ENCODE peak calls at places on chromosomes 11 and 22, in ten cellular contexts. Q, C, V, H, P, D, I, G, S and R are unnamed samples.

GRCh38 chr11:15673408-15673811 is 558.7 kb downstream of the INSC start:
- DNase-seq in Q (no peak), C (no peak), V (no peak), H (no peak), P (no peak), D (no peak), I (no peak), G (no peak), S (no peak), R (no peak)

GRCh38 chr11:69309800-69310280 is 15.9 kb downstream of the MYEOV start:
- DNase-seq in Q (no peak), C (no peak), V (no peak), H (no peak), P (no peak), D (no peak), I (peak), G (peak), S (no peak), R (peak)

GRCh38 chr22:27534720-27535125 is 266.8 kb downstream of the MN1 start:
- DNase-seq in Q (no peak), C (no peak), V (no peak), H (no peak), P (no peak), D (no peak), I (no peak), G (no peak), S (no peak), R (no peak)

GRCh38 chr11:111469200-111469599 is 43.0 kb downstream of the BTG4 start:
- DNase-seq in Q (no peak), C (no peak), V (no peak), H (no peak), P (no peak), D (no peak), I (no peak), G (no peak), S (no peak), R (no peak)

GRCh38 chr11:10920875-10921274 is 63.0 kb upstream of the ZBED5 start:
- DNase-seq in Q (no peak), C (no peak), V (no peak), H (no peak), P (no peak), D (no peak), I (no peak), G (no peak), S (no peak), R (no peak)

GRCh38 chr22:50138036-50138435 is 32.5 kb upstream of the PANX2 start:
- DNase-seq in Q (no peak), C (no peak), V (no peak), H (no peak), P (no peak), D (no peak), I (no peak), G (no peak), S (no peak), R (no peak)

GRCh38 chr11:65183201-65183891 is 1.6 kb downstream of the CAPN1 start:
- DNase-seq in Q (peak), C (no peak), V (peak), H (no peak), P (no peak), D (no peak), I (peak), G (no peak), S (peak), R (no peak)

GRCh38 chr11:62010935-62011528 is 43.6 kb upstream of the FTH1 start:
- DNase-seq in Q (no peak), C (no peak), V (no peak), H (no peak), P (no peak), D (no peak), I (no peak), G (no peak), S (no peak), R (no peak)

GRCh38 chr11:12139144-12139881 is 28.9 kb downstream of the MICAL2 start:
- DNase-seq in Q (no peak), C (no peak), V (peak), H (no peak), P (no peak), D (no peak), I (peak), G (no peak), S (no peak), R (no peak)

GRCh38 chr11:21710791-21711190 is 482.1 kb upstream of the ANO5 start:
- DNase-seq in Q (no peak), C (no peak), V (no peak), H (no peak), P (no peak), D (no peak), I (no peak), G (no peak), S (no peak), R (no peak)

GRCh38 chr11:69452589-69452988 is 28.9 kb upstream of the LINC01488 start:
- DNase-seq in Q (no peak), C (no peak), V (no peak), H (no peak), P (no peak), D (no peak), I (no peak), G (no peak), S (no peak), R (no peak)

GRCh38 chr11:69493931-69494821 is 12.7 kb downstream of the LINC01488 start:
- DNase-seq in Q (no peak), C (no peak), V (no peak), H (no peak), P (no peak), D (no peak), I (peak), G (peak), S (peak), R (no peak)

GRCh38 chr11:32487270-32487669 is 51.9 kb upstream of the WT1 start:
- DNase-seq in Q (no peak), C (no peak), V (no peak), H (no peak), P (no peak), D (no peak), I (no peak), G (no peak), S (no peak), R (no peak)
- TF ChIP-seq CTCF in Q (no peak), C (no peak), V (no peak), H (no peak), P (no peak), D (no peak), I (no peak), G (peak), S (no peak), R (peak)

GRCh38 chr11:133985981-133986380 is 29.2 kb upstream of the IGSF9B start:
- DNase-seq in Q (no peak), C (no peak), V (no peak), H (no peak), P (no peak), D (no peak), I (no peak), G (no peak), S (peak), R (no peak)

GRCh38 chr11:133982151-133982550 is 25.4 kb upstream of the IGSF9B start:
- DNase-seq in Q (no peak), C (no peak), V (no peak), H (no peak), P (no peak), D (no peak), I (no peak), G (no peak), S (peak), R (no peak)

GRCh38 chr11:133984828-133985227 is 28.1 kb upstream of the IGSF9B start:
- DNase-seq in Q (no peak), C (no peak), V (no peak), H (no peak), P (no peak), D (no peak), I (no peak), G (no peak), S (peak), R (no peak)

GRCh38 chr11:133982901-133983300 is 26.1 kb upstream of the IGSF9B start:
- DNase-seq in Q (no peak), C (no peak), V (no peak), H (no peak), P (no peak), D (no peak), I (no peak), G (no peak), S (no peak), R (no peak)

GRCh38 chr11:133983660-133984316 is 27.0 kb upstream of the IGSF9B start:
- DNase-seq in Q (no peak), C (no peak), V (no peak), H (no peak), P (no peak), D (no peak), I (no peak), G (no peak), S (peak), R (no peak)
- TF ChIP-seq CTCF in Q (no peak), C (no peak), V (no peak), H (no peak), P (no peak), D (no peak), I (no peak), G (no peak), S (no peak), R (no peak)

GRCh38 chr11:102449651-102450570 is 2.7 kb downstream of the TMEM123 start:
- DNase-seq in Q (no peak), C (no peak), V (no peak), H (no peak), P (no peak), D (no peak), I (no peak), G (no peak), S (no peak), R (no peak)

GRCh38 chr11:102452461-102453285 is at the start of gene TMEM123:
- DNase-seq in Q (peak), C (peak), V (peak), H (peak), P (peak), D (peak), I (peak), G (no peak), S (peak), R (peak)

GRCh38 chr11:102451041-102451692 is 1.4 kb downstream of the TMEM123 start:
- DNase-seq in Q (no peak), C (no peak), V (no peak), H (no peak), P (no peak), D (no peak), I (no peak), G (no peak), S (no peak), R (no peak)

GRCh38 chr11:102453286-102453797 is 777 bp upstream of the TMEM123 start:
- DNase-seq in Q (peak), C (no peak), V (no peak), H (no peak), P (no peak), D (no peak), I (no peak), G (no peak), S (no peak), R (no peak)

DNA sequence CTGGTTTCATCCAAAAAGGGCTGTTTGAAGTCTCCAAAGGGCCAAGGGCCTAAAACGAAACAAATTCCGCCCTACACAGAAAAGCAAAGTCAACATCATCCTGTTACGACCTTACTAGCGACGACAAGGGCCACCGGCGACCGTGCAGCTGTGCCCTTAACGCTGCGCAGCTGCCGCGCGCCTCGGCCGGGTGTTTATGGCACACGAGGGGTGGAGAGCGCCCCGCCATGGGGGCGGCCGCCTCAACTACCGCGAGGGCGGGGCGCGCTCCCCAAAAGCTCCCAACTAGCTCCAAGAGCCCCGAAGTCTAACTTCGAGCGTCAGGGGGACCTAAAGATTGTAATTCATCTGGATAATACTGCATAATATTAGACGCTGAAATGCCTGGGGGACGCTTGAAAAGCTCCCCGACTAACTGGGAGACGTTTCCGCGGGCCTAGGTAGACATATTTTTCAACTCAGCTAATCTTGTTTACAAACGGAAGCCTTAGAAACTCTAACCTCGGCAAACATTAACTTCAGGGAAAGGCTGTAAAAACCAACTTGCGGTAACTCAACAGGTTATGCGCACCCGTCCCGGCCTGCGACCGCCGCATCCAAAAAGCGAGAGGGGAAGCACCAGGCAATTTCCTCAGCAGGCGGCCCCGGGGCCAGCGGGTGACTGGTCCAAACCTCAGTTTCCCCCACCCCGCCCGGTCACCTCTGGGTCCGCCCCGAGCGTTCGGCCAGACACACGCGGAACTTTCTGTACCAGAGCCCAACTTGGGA is 688 bp downstream of the TMEM123 start:
- DNase-seq in Q (peak), C (peak), V (peak), H (peak), P (no peak), D (peak), I (peak), G (no peak), S (peak), R (peak)
- TF ChIP-seq CTCF in Q (no peak), C (no peak), V (peak), H (no peak), P (peak), D (no peak), I (no peak), G (peak), S (no peak), R (no peak)

DNA sequence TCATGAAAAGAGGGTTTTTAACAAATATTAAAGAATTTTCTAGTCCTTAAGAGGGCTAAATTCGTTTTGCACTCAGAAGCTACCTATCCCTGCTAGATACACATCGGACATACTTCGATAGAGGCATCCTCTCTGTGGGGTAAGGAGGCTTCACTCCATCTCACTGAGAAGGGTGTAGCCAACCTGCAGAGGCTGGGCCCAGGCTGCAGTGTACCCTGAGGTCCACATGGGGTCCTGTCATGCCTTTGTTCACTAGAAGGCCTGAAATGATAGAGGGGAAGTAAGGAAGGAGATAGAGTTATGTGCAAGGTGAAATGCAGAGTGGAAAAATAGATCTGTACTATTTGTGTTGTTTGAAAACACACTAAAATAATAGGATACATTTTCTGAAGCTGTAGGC is 45.6 kb downstream of the IGSF9B start:
- DNase-seq in Q (no peak), C (no peak), V (no peak), H (no peak), P (no peak), D (no peak), I (no peak), G (peak), S (no peak), R (no peak)
- TF ChIP-seq CTCF in Q (no peak), C (no peak), V (no peak), H (no peak), P (peak), D (no peak), I (no peak), G (peak), S (no peak), R (no peak)